ENCODE peak calls at places on chromosomes 2 and 18, in seven cellular contexts. D is type B pancreatic cell; H is heart left ventricle; O is transverse colon; P is CD8-positive, alpha-beta T cell; J is astrocyte of the spinal cord; C is GM10248. B is an unnamed sample.

GRCh38 chr2:204669386-204669785 is 124.1 kb downstream of the PARD3B start:
- DNase-seq in P (no peak), H (no peak), C (no peak), D (no peak), J (no peak), O (no peak), B (no peak)

GRCh38 chr18:70284976-70285610 is 3.8 kb upstream of the SOCS6 start:
- DNase-seq in D (no peak), C (no peak), P (no peak), J (no peak), O (no peak), H (no peak), B (no peak)

GRCh38 chr18:26103579-26103978 is 13.2 kb upstream of the SS18 start:
- DNase-seq in O (peak), C (no peak), H (no peak), D (no peak), J (no peak), P (no peak), B (peak)

GRCh38 chr2:187575081-187576067 is 21.1 kb upstream of the TFPI start:
- DNase-seq in P (no peak), H (no peak), O (no peak), J (peak), C (no peak), D (no peak), B (no peak)

GRCh38 chr2:240988146-240988545 is 10.3 kb upstream of the SNED1 start:
- DNase-seq in P (no peak), D (no peak), C (no peak), J (peak), O (peak), H (no peak), B (no peak)

GRCh38 chr18:48562075-48562474 is 23.2 kb downstream of the CTIF start:
- DNase-seq in O (no peak), J (no peak), H (no peak), P (no peak), D (no peak), C (no peak), B (no peak)

GRCh38 chr2:100260712-100261620 is 61.3 kb downstream of the LONRF2 start:
- DNase-seq in D (no peak), C (peak), P (no peak), H (peak), J (peak), O (peak), B (peak)

GRCh38 chr2:197598450-197598849 is 76.9 kb downstream of the RFTN2 start:
- DNase-seq in D (no peak), J (no peak), C (no peak), H (no peak), P (no peak), O (no peak), B (no peak)

GRCh38 chr18:63365909-63366269 is 1.1 kb downstream of the KDSR start:
- DNase-seq in H (no peak), J (no peak), C (peak), D (no peak), P (no peak), O (peak), B (no peak)

GRCh38 chr2:30708491-30709290 is 98.6 kb downstream of the CAPN13 start:
- DNase-seq in J (no peak), P (no peak), C (no peak), O (no peak), H (no peak), D (peak), B (no peak)

GRCh38 chr2:30705711-30706533 is 101.3 kb downstream of the CAPN13 start:
- DNase-seq in D (peak), J (no peak), C (no peak), O (no peak), P (no peak), H (no peak), B (no peak)

GRCh38 chr2:30706534-30707303 is 100.5 kb downstream of the CAPN13 start:
- DNase-seq in O (peak), D (peak), J (peak), C (peak), P (peak), H (peak), B (peak)

GRCh38 chr2:30709516-30709915 is 97.7 kb downstream of the CAPN13 start:
- DNase-seq in H (no peak), C (no peak), J (no peak), P (no peak), D (peak), O (no peak), B (no peak)

GRCh38 chr2:30707304-30707903 is 99.8 kb downstream of the CAPN13 start:
- DNase-seq in P (no peak), H (no peak), D (peak), O (no peak), C (no peak), J (no peak), B (no peak)
- TF ChIP-seq CTCF in P (peak), H (no peak), D (no peak), O (no peak), C (no peak), J (no peak), B (no peak)

GRCh38 chr2:201660293-201660895 is 17.1 kb upstream of the TMEM237 start:
- DNase-seq in O (no peak), D (no peak), C (no peak), P (no peak), J (no peak), H (no peak), B (no peak)
- TF ChIP-seq CTCF in O (no peak), D (no peak), C (no peak), P (no peak), J (no peak), H (no peak), B (no peak)

GRCh38 chr2:51710222-51710621 is 678.3 kb upstream of the NRXN1 start:
- DNase-seq in C (no peak), J (no peak), O (peak), H (no peak), D (no peak), P (no peak), B (no peak)
- TF ChIP-seq CTCF in C (peak), J (no peak), O (no peak), H (no peak), D (peak), P (no peak), B (peak)

GRCh38 chr2:120850551-120850950 is 114.9 kb downstream of the GLI2 start:
- DNase-seq in C (no peak), D (no peak), P (no peak), H (no peak), O (no peak), J (no peak), B (no peak)

GRCh38 chr2:120854014-120854620 is 118.4 kb downstream of the GLI2 start:
- DNase-seq in P (no peak), J (no peak), H (no peak), C (no peak), O (no peak), D (no peak), B (no peak)

GRCh38 chr2:120853294-120854013 is 117.8 kb downstream of the GLI2 start:
- DNase-seq in D (no peak), C (no peak), O (no peak), H (no peak), P (no peak), J (no peak), B (no peak)

GRCh38 chr2:120851116-120851773 is 115.6 kb downstream of the GLI2 start:
- DNase-seq in O (no peak), C (no peak), H (no peak), P (no peak), D (no peak), J (no peak), B (no peak)

GRCh38 chr2:120852200-120852815 is 116.6 kb downstream of the GLI2 start:
- DNase-seq in P (no peak), H (no peak), O (no peak), C (no peak), J (no peak), D (no peak), B (no peak)
- TF ChIP-seq CTCF in P (no peak), H (no peak), O (no peak), C (no peak), J (no peak), D (no peak), B (no peak)

GRCh38 chr2:215311625-215312394 is at the start of gene ATIC:
- DNase-seq in J (peak), C (peak), O (peak), P (peak), D (peak), H (peak), B (peak)
- TF ChIP-seq CTCF in J (no peak), C (no peak), O (no peak), P (no peak), D (peak), H (peak), B (peak)

GRCh38 chr2:38922389-38922788 is 32.7 kb downstream of the ARHGEF33 start:
- DNase-seq in H (no peak), D (no peak), O (no peak), P (no peak), J (no peak), C (no peak), B (no peak)

GRCh38 chr2:38925982-38926381 is 36.3 kb downstream of the ARHGEF33 start:
- DNase-seq in P (no peak), D (no peak), J (no peak), C (no peak), H (no peak), O (no peak), B (no peak)

GRCh38 chr2:38922902-38923301 is 33.2 kb downstream of the ARHGEF33 start:
- DNase-seq in D (no peak), J (no peak), H (no peak), C (no peak), O (no peak), P (no peak), B (no peak)
- TF ChIP-seq CTCF in D (no peak), J (no peak), H (no peak), C (no peak), O (no peak), P (no peak), B (no peak)

DNA sequence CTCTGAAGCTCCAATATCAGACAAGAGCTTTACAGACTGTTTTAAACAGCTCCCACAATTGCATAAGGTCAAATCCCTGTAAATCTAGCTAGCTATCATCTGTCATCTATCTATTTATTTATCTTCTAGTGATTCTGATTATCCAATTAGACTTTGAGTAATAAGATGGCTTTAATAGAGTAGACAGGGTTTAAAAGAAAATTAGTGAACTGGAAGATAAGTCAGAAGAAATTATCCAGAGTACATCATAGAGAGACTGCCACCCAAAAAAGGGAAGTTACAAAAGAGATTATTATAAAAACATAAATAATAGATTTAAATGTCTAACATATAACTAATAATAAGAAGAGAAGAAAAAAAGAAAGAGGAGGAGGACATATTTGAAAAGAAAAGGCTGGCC is 8.0 kb upstream of the ZC3H8 start:
- DNase-seq in P (no peak), D (no peak), J (no peak), C (no peak), O (no peak), H (no peak), B (no peak)
- TF ChIP-seq CTCF in P (no peak), D (no peak), J (no peak), C (no peak), O (no peak), H (no peak), B (no peak)

GRCh38 chr2:219997341-219997851 is 370.0 kb downstream of the SLC4A3 start:
- DNase-seq in C (no peak), H (peak), J (peak), D (no peak), P (no peak), O (no peak), B (peak)

GRCh38 chr2:219998099-219998498 is 370.7 kb downstream of the SLC4A3 start:
- DNase-seq in O (no peak), C (no peak), H (no peak), P (no peak), J (no peak), D (no peak), B (no peak)

GRCh38 chr2:220000586-220000985 is 373.2 kb downstream of the SLC4A3 start:
- DNase-seq in D (no peak), P (no peak), C (no peak), J (no peak), H (no peak), O (no peak), B (no peak)

GRCh38 chr2:220000080-220000479 is 372.6 kb downstream of the SLC4A3 start:
- DNase-seq in D (no peak), O (no peak), P (no peak), H (no peak), C (no peak), J (no peak), B (no peak)

DNA sequence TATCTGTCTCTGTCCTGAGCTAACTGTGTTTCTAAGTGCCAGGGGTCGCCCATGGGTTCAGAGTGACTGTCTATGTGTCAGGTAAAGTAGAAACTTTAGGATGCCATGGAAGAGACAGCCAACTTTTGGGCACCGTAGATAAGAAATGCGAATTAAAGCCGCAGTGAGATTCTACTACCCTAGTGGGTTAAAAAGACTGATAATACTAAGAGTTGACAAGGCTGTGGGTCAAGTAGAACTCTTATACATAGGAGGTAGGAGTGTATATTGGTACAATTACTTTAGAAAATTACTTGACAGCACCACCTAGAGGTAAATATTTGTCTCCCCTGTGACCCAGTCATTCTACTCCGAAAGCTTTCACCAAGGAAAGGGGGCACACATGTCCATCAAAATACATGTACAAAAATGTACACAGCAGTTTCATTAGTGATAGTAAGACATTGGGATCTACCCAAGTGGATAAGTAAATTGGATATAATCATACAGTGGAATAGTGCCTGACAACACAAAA is 371.3 kb downstream of the SLC4A3 start:
- DNase-seq in O (no peak), J (no peak), D (no peak), C (no peak), H (no peak), P (no peak), B (no peak)
- TF ChIP-seq CTCF in O (no peak), J (no peak), D (peak), C (no peak), H (no peak), P (no peak), B (peak)